ENCODE peak calls at places on chromosomes 3 and 15, in seven cellular contexts. One of them, this sample, is unnamed.

GRCh38 chr15:51846463-51847230 is 17.2 kb downstream of the TMOD3 start:
- DNase-seq in memory B cell: no peak
- DNase-seq in HS-5: peak; percentile 53
- DNase-seq in EL: peak; percentile 74
- DNase-seq in activated CD4-positive, alpha-beta T cell treated with anti-CD3 and anti-CD28 coated beads, Interleukin-2, amount 10 ng/mL, durations not matched to agents 7 days and 5 days: no peak
- DNase-seq in coronary artery: no peak
- DNase-seq in NCI-H1105: no peak
- DNase-seq in this sample: no peak

GRCh38 chr3:169478566-169479313 is 184.8 kb downstream of the MECOM start:
- DNase-seq in memory B cell: no peak
- DNase-seq in HS-5: peak; percentile 43
- DNase-seq in EL: peak; percentile 3
- DNase-seq in activated CD4-positive, alpha-beta T cell treated with anti-CD3 and anti-CD28 coated beads, Interleukin-2, amount 10 ng/mL, durations not matched to agents 7 days and 5 days: no peak
- DNase-seq in coronary artery: no peak
- DNase-seq in NCI-H1105: no peak
- DNase-seq in this sample: no peak

GRCh38 chr3:128872744-128873143 is 6.7 kb upstream of the ACAD9 start:
- DNase-seq in memory B cell: no peak
- DNase-seq in HS-5: no peak
- DNase-seq in EL: no peak
- DNase-seq in activated CD4-positive, alpha-beta T cell treated with anti-CD3 and anti-CD28 coated beads, Interleukin-2, amount 10 ng/mL, durations not matched to agents 7 days and 5 days: no peak
- DNase-seq in coronary artery: no peak
- DNase-seq in NCI-H1105: no peak
- DNase-seq in this sample: no peak

GRCh38 chr3:169886671-169887070 is 16.9 kb upstream of the LRRC31 start:
- DNase-seq in memory B cell: no peak
- DNase-seq in HS-5: no peak
- DNase-seq in EL: peak; percentile 63
- DNase-seq in activated CD4-positive, alpha-beta T cell treated with anti-CD3 and anti-CD28 coated beads, Interleukin-2, amount 10 ng/mL, durations not matched to agents 7 days and 5 days: no peak
- DNase-seq in coronary artery: no peak
- DNase-seq in NCI-H1105: no peak
- DNase-seq in this sample: no peak

GRCh38 chr15:70269991-70270751 is 172.5 kb upstream of the TLE3 start:
- DNase-seq in memory B cell: no peak
- DNase-seq in HS-5: no peak
- DNase-seq in EL: no peak
- DNase-seq in activated CD4-positive, alpha-beta T cell treated with anti-CD3 and anti-CD28 coated beads, Interleukin-2, amount 10 ng/mL, durations not matched to agents 7 days and 5 days: no peak
- DNase-seq in coronary artery: no peak
- DNase-seq in NCI-H1105: no peak
- DNase-seq in this sample: no peak

GRCh38 chr15:31327674-31328424 is 1.2 kb downstream of the KLF13 start:
- DNase-seq in memory B cell: peak; percentile 72
- DNase-seq in HS-5: no peak
- DNase-seq in EL: peak; percentile 40
- DNase-seq in activated CD4-positive, alpha-beta T cell treated with anti-CD3 and anti-CD28 coated beads, Interleukin-2, amount 10 ng/mL, durations not matched to agents 7 days and 5 days: peak; percentile 76
- DNase-seq in coronary artery: peak; percentile 83
- DNase-seq in NCI-H1105: peak; percentile 65
- DNase-seq in this sample: peak; percentile 48

GRCh38 chr15:74319596-74320357 is 47.7 kb downstream of the CYP11A1 start:
- DNase-seq in memory B cell: no peak
- DNase-seq in HS-5: no peak
- DNase-seq in EL: no peak
- DNase-seq in activated CD4-positive, alpha-beta T cell treated with anti-CD3 and anti-CD28 coated beads, Interleukin-2, amount 10 ng/mL, durations not matched to agents 7 days and 5 days: no peak
- DNase-seq in coronary artery: no peak
- DNase-seq in NCI-H1105: no peak
- DNase-seq in this sample: peak; percentile 36

GRCh38 chr3:64344721-64345207 is 119.5 kb upstream of the PRICKLE2 start:
- DNase-seq in memory B cell: no peak
- DNase-seq in HS-5: no peak
- DNase-seq in EL: peak; percentile 70
- DNase-seq in activated CD4-positive, alpha-beta T cell treated with anti-CD3 and anti-CD28 coated beads, Interleukin-2, amount 10 ng/mL, durations not matched to agents 7 days and 5 days: no peak
- DNase-seq in coronary artery: no peak
- DNase-seq in NCI-H1105: no peak
- DNase-seq in this sample: no peak

GRCh38 chr3:139745831-139746230 is 68.1 kb upstream of the NMNAT3 start:
- DNase-seq in memory B cell: no peak
- DNase-seq in HS-5: no peak
- DNase-seq in EL: peak; percentile 44
- DNase-seq in activated CD4-positive, alpha-beta T cell treated with anti-CD3 and anti-CD28 coated beads, Interleukin-2, amount 10 ng/mL, durations not matched to agents 7 days and 5 days: no peak
- DNase-seq in coronary artery: no peak
- DNase-seq in NCI-H1105: no peak
- DNase-seq in this sample: peak; percentile 27

GRCh38 chr3:25604107-25604805 is 60.5 kb downstream of the TOP2B start:
- DNase-seq in memory B cell: no peak
- DNase-seq in HS-5: no peak
- DNase-seq in EL: peak; percentile 83
- DNase-seq in activated CD4-positive, alpha-beta T cell treated with anti-CD3 and anti-CD28 coated beads, Interleukin-2, amount 10 ng/mL, durations not matched to agents 7 days and 5 days: no peak
- DNase-seq in coronary artery: no peak
- DNase-seq in NCI-H1105: no peak
- DNase-seq in this sample: no peak